ENCODE peak calls at places on chromosomes 7 and 10, in nine cellular contexts. One of them, this sample, is unnamed.

GRCh38 chr10:77587424-77587806 is 50.2 kb downstream of the KCNMA1 start:
- DNase-seq in AG04450: no peak
- DNase-seq in body of pancreas: no peak
- DNase-seq in heart right ventricle: no peak
- DNase-seq in prostate gland: no peak
- DNase-seq in fibroblast of mammary gland: no peak
- DNase-seq in neural progenitor cell: peak; percentile 15
- DNase-seq in endothelial cell of umbilical vein: no peak
- DNase-seq in IMR-90: no peak
- DNase-seq in this sample: no peak

GRCh38 chr7:45182856-45183710 is 25.5 kb downstream of the RAMP3 start:
- DNase-seq in AG04450: no peak
- DNase-seq in body of pancreas: peak; percentile 5
- DNase-seq in heart right ventricle: no peak
- DNase-seq in prostate gland: no peak
- DNase-seq in fibroblast of mammary gland: no peak
- DNase-seq in neural progenitor cell: no peak
- DNase-seq in endothelial cell of umbilical vein: no peak
- DNase-seq in IMR-90: no peak
- DNase-seq in this sample: no peak

GRCh38 chr10:19929466-19930140 is 113.4 kb downstream of the PLXDC2 start:
- DNase-seq in AG04450: peak; percentile 32
- DNase-seq in body of pancreas: no peak
- DNase-seq in heart right ventricle: no peak
- DNase-seq in prostate gland: no peak
- DNase-seq in fibroblast of mammary gland: peak; percentile 90
- DNase-seq in neural progenitor cell: no peak
- DNase-seq in endothelial cell of umbilical vein: peak; percentile 61
- DNase-seq in IMR-90: peak; percentile 77
- DNase-seq in this sample: peak; percentile 87

GRCh38 chr7:31545549-31545948 is 31.7 kb downstream of the ITPRID1 start:
- DNase-seq in AG04450: no peak
- DNase-seq in body of pancreas: no peak
- DNase-seq in heart right ventricle: no peak
- DNase-seq in prostate gland: no peak
- DNase-seq in fibroblast of mammary gland: no peak
- DNase-seq in neural progenitor cell: no peak
- DNase-seq in endothelial cell of umbilical vein: no peak
- DNase-seq in IMR-90: no peak
- DNase-seq in this sample: no peak

GRCh38 chr7:151062399-151063211 is 3.2 kb downstream of the SLC4A2 start:
- DNase-seq in AG04450: no peak
- DNase-seq in body of pancreas: peak; percentile 96
- DNase-seq in heart right ventricle: no peak
- DNase-seq in prostate gland: no peak
- DNase-seq in fibroblast of mammary gland: peak; percentile 75
- DNase-seq in neural progenitor cell: peak; percentile 88
- DNase-seq in endothelial cell of umbilical vein: no peak
- DNase-seq in IMR-90: peak; percentile 76
- DNase-seq in this sample: peak; percentile 78

GRCh38 chr10:36717118-36717517 is 408.3 kb upstream of the ANKRD30A start:
- DNase-seq in AG04450: no peak
- DNase-seq in body of pancreas: no peak
- DNase-seq in heart right ventricle: no peak
- DNase-seq in prostate gland: no peak
- DNase-seq in fibroblast of mammary gland: peak; percentile 11
- DNase-seq in neural progenitor cell: no peak
- DNase-seq in endothelial cell of umbilical vein: no peak
- DNase-seq in IMR-90: peak; percentile 23
- DNase-seq in this sample: no peak

GRCh38 chr7:48084727-48085432 is 4.2 kb upstream of the UPP1 start:
- DNase-seq in AG04450: peak; percentile 88
- DNase-seq in body of pancreas: no peak
- DNase-seq in heart right ventricle: peak; percentile 63
- DNase-seq in prostate gland: no peak
- DNase-seq in fibroblast of mammary gland: peak; percentile 99
- DNase-seq in neural progenitor cell: no peak
- DNase-seq in endothelial cell of umbilical vein: peak; percentile 90
- DNase-seq in IMR-90: peak; percentile 99
- DNase-seq in this sample: peak; percentile 98

GRCh38 chr7:126727930-126728331 is 524.8 kb downstream of the GRM8 start:
- DNase-seq in AG04450: no peak
- DNase-seq in body of pancreas: no peak
- DNase-seq in heart right ventricle: no peak
- DNase-seq in prostate gland: no peak
- DNase-seq in fibroblast of mammary gland: peak; percentile 17
- DNase-seq in neural progenitor cell: no peak
- DNase-seq in endothelial cell of umbilical vein: peak; percentile 44
- DNase-seq in IMR-90: no peak
- DNase-seq in this sample: peak; percentile 65

GRCh38 chr7:41045556-41046123 is 657.2 kb downstream of the INHBA start:
- DNase-seq in AG04450: no peak
- DNase-seq in body of pancreas: no peak
- DNase-seq in heart right ventricle: no peak
- DNase-seq in prostate gland: peak; percentile 77
- DNase-seq in fibroblast of mammary gland: no peak
- DNase-seq in neural progenitor cell: peak; percentile 19
- DNase-seq in endothelial cell of umbilical vein: peak; percentile 18
- DNase-seq in IMR-90: no peak
- DNase-seq in this sample: no peak

GRCh38 chr7:1104514-1105179 is 16.7 kb downstream of the GPER1 start:
- DNase-seq in AG04450: no peak
- DNase-seq in body of pancreas: no peak
- DNase-seq in heart right ventricle: no peak
- DNase-seq in prostate gland: no peak
- DNase-seq in fibroblast of mammary gland: no peak
- DNase-seq in neural progenitor cell: no peak
- DNase-seq in endothelial cell of umbilical vein: no peak
- DNase-seq in IMR-90: no peak
- DNase-seq in this sample: peak; percentile 61

GRCh38 chr10:32190890-32191491 is 134.8 kb upstream of the KIF5B start:
- DNase-seq in AG04450: no peak
- DNase-seq in body of pancreas: no peak
- DNase-seq in heart right ventricle: no peak
- DNase-seq in prostate gland: no peak
- DNase-seq in fibroblast of mammary gland: peak; percentile 47
- DNase-seq in neural progenitor cell: peak; percentile 26
- DNase-seq in endothelial cell of umbilical vein: peak; percentile 76
- DNase-seq in IMR-90: peak; percentile 36
- DNase-seq in this sample: peak; percentile 50

GRCh38 chr10:124291009-124291671 is 127.6 kb downstream of the OAT start:
- DNase-seq in AG04450: no peak
- DNase-seq in body of pancreas: no peak
- DNase-seq in heart right ventricle: no peak
- DNase-seq in prostate gland: no peak
- DNase-seq in fibroblast of mammary gland: no peak
- DNase-seq in neural progenitor cell: no peak
- DNase-seq in endothelial cell of umbilical vein: no peak
- DNase-seq in IMR-90: no peak
- DNase-seq in this sample: no peak

GRCh38 chr10:68010426-68010825 is 64.7 kb downstream of the HERC4 start:
- DNase-seq in AG04450: no peak
- DNase-seq in body of pancreas: no peak
- DNase-seq in heart right ventricle: no peak
- DNase-seq in prostate gland: no peak
- DNase-seq in fibroblast of mammary gland: no peak
- DNase-seq in neural progenitor cell: no peak
- DNase-seq in endothelial cell of umbilical vein: no peak
- DNase-seq in IMR-90: no peak
- DNase-seq in this sample: no peak

GRCh38 chr10:58326967-58327381 is 7.8 kb upstream of the UBE2D1 start:
- DNase-seq in AG04450: no peak
- DNase-seq in body of pancreas: no peak
- DNase-seq in heart right ventricle: peak; percentile 34
- DNase-seq in prostate gland: no peak
- DNase-seq in fibroblast of mammary gland: peak; percentile 83
- DNase-seq in neural progenitor cell: no peak
- DNase-seq in endothelial cell of umbilical vein: peak; percentile 4
- DNase-seq in IMR-90: peak; percentile 42
- DNase-seq in this sample: peak; percentile 48

GRCh38 chr10:97292097-97292861 is at the start of gene ARHGAP19:
- DNase-seq in AG04450: peak; percentile 95
- DNase-seq in body of pancreas: peak; percentile 96
- DNase-seq in heart right ventricle: peak; percentile 98
- DNase-seq in prostate gland: peak; percentile 97
- DNase-seq in fibroblast of mammary gland: peak; percentile 98
- DNase-seq in neural progenitor cell: peak; percentile 98
- DNase-seq in endothelial cell of umbilical vein: peak; percentile 99
- DNase-seq in IMR-90: peak; percentile 99
- DNase-seq in this sample: peak; percentile 99

GRCh38 chr7:107506683-107507339 is 37.0 kb downstream of the GPR22 start:
- DNase-seq in AG04450: no peak
- DNase-seq in body of pancreas: peak; percentile 79
- DNase-seq in heart right ventricle: peak; percentile 11
- DNase-seq in prostate gland: peak; percentile 63
- DNase-seq in fibroblast of mammary gland: peak; percentile 21
- DNase-seq in neural progenitor cell: no peak
- DNase-seq in endothelial cell of umbilical vein: peak; percentile 58
- DNase-seq in IMR-90: peak; percentile 2
- DNase-seq in this sample: peak; percentile 5

GRCh38 chr7:79880312-79880711 is 254.3 kb upstream of the GNAI1 start:
- DNase-seq in AG04450: no peak
- DNase-seq in body of pancreas: no peak
- DNase-seq in heart right ventricle: no peak
- DNase-seq in prostate gland: no peak
- DNase-seq in fibroblast of mammary gland: no peak
- DNase-seq in neural progenitor cell: peak; percentile 9
- DNase-seq in endothelial cell of umbilical vein: no peak
- DNase-seq in IMR-90: no peak
- DNase-seq in this sample: no peak

GRCh38 chr7:101362334-101363195 is at the start of gene COL26A1:
- DNase-seq in AG04450: no peak
- DNase-seq in body of pancreas: peak; percentile 50
- DNase-seq in heart right ventricle: peak; percentile 10
- DNase-seq in prostate gland: peak; percentile 38
- DNase-seq in fibroblast of mammary gland: no peak
- DNase-seq in neural progenitor cell: peak; percentile 83
- DNase-seq in endothelial cell of umbilical vein: no peak
- DNase-seq in IMR-90: no peak
- DNase-seq in this sample: no peak
- H3K4me3 ChIP-seq in AG04450: peak within 1 kb of the TSS; percentile 45
- H3K4me3 ChIP-seq in body of pancreas: peak within 1 kb of the TSS; percentile 33
- H3K4me3 ChIP-seq in heart right ventricle: peak within 1 kb of the TSS; percentile 49
- H3K4me3 ChIP-seq in prostate gland: peak within 1 kb of the TSS; percentile 39
- H3K4me3 ChIP-seq in fibroblast of mammary gland: no peak within 1 kb of the TSS
- H3K4me3 ChIP-seq in neural progenitor cell: peak within 1 kb of the TSS; percentile 89
- H3K4me3 ChIP-seq in endothelial cell of umbilical vein: peak within 1 kb of the TSS; percentile 34
- H3K4me3 ChIP-seq in IMR-90: peak within 1 kb of the TSS; percentile 33
- H3K4me3 ChIP-seq in this sample: peak within 1 kb of the TSS; percentile 18

DNA sequence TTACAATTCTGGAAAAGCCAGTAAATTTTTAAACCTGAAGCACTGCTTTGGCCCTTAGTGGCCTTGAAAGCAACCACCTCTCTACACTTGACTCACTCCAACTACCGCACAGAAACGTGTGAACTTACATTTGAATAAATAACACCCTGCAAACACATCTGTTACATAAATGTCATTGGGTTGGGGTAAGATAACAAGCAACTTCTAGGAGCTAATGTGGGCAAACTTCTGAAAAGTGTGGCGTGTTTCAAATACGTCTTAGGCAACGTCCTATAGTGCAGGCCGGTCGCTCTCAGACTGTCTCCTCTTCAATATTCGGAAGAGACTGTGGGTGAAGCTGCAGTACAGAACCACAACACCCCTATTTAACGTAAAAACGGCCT is 474 bp downstream of the ORC5 start:
- DNase-seq in AG04450: no peak
- DNase-seq in body of pancreas: peak; percentile 12
- DNase-seq in heart right ventricle: no peak
- DNase-seq in prostate gland: no peak
- DNase-seq in fibroblast of mammary gland: peak; percentile 28
- DNase-seq in neural progenitor cell: peak; percentile 9
- DNase-seq in endothelial cell of umbilical vein: peak; percentile 60
- DNase-seq in IMR-90: peak; percentile 12
- DNase-seq in this sample: peak; percentile 36
- TF ChIP-seq CTCF in AG04450: no peak
- TF ChIP-seq CTCF in body of pancreas: no peak
- TF ChIP-seq CTCF in heart right ventricle: no peak
- TF ChIP-seq CTCF in prostate gland: no peak
- TF ChIP-seq CTCF in fibroblast of mammary gland: no peak
- TF ChIP-seq CTCF in neural progenitor cell: no peak
- TF ChIP-seq CTCF in endothelial cell of umbilical vein: no peak
- TF ChIP-seq CTCF in IMR-90: no peak
- TF ChIP-seq CTCF in this sample: no peak

GRCh38 chr7:70693690-70694356 is 438.1 kb upstream of the GALNT17 start:
- DNase-seq in AG04450: no peak
- DNase-seq in body of pancreas: peak; percentile 59
- DNase-seq in heart right ventricle: peak; percentile 67
- DNase-seq in prostate gland: peak; percentile 74
- DNase-seq in fibroblast of mammary gland: peak; percentile 46
- DNase-seq in neural progenitor cell: peak; percentile 91
- DNase-seq in endothelial cell of umbilical vein: no peak
- DNase-seq in IMR-90: peak; percentile 44
- DNase-seq in this sample: peak; percentile 68
- H3K4me3 ChIP-seq in AG04450: peak overlapping the region; percentile 79
- H3K4me3 ChIP-seq in body of pancreas: no peak overlapping the region
- H3K4me3 ChIP-seq in heart right ventricle: peak overlapping the region; percentile 74
- H3K4me3 ChIP-seq in prostate gland: peak overlapping the region; percentile 84
- H3K4me3 ChIP-seq in fibroblast of mammary gland: peak overlapping the region; percentile 35
- H3K4me3 ChIP-seq in neural progenitor cell: peak overlapping the region; percentile 97
- H3K4me3 ChIP-seq in endothelial cell of umbilical vein: peak overlapping the region; percentile 25
- H3K4me3 ChIP-seq in IMR-90: peak overlapping the region; percentile 90
- H3K4me3 ChIP-seq in this sample: peak overlapping the region; percentile 93

GRCh38 chr7:100781255-100781654 is 46.1 kb downstream of the EPHB4 start:
- DNase-seq in AG04450: no peak
- DNase-seq in body of pancreas: no peak
- DNase-seq in heart right ventricle: no peak
- DNase-seq in prostate gland: no peak
- DNase-seq in fibroblast of mammary gland: no peak
- DNase-seq in neural progenitor cell: no peak
- DNase-seq in endothelial cell of umbilical vein: no peak
- DNase-seq in IMR-90: no peak
- DNase-seq in this sample: no peak
- TF ChIP-seq CTCF in AG04450: peak; percentile 17
- TF ChIP-seq CTCF in body of pancreas: no peak
- TF ChIP-seq CTCF in heart right ventricle: no peak
- TF ChIP-seq CTCF in prostate gland: no peak
- TF ChIP-seq CTCF in fibroblast of mammary gland: no peak
- TF ChIP-seq CTCF in neural progenitor cell: no peak
- TF ChIP-seq CTCF in endothelial cell of umbilical vein: no peak
- TF ChIP-seq CTCF in IMR-90: no peak
- TF ChIP-seq CTCF in this sample: no peak

GRCh38 chr10:84195044-84195830 is 900 bp downstream of the CDHR1 start:
- DNase-seq in AG04450: no peak
- DNase-seq in body of pancreas: no peak
- DNase-seq in heart right ventricle: no peak
- DNase-seq in prostate gland: no peak
- DNase-seq in fibroblast of mammary gland: no peak
- DNase-seq in neural progenitor cell: no peak
- DNase-seq in endothelial cell of umbilical vein: no peak
- DNase-seq in IMR-90: no peak
- DNase-seq in this sample: no peak
- H3K4me3 ChIP-seq in AG04450: no peak overlapping the region
- H3K4me3 ChIP-seq in body of pancreas: no peak overlapping the region
- H3K4me3 ChIP-seq in heart right ventricle: peak overlapping the region; percentile 47
- H3K4me3 ChIP-seq in prostate gland: peak overlapping the region; percentile 33
- H3K4me3 ChIP-seq in fibroblast of mammary gland: no peak overlapping the region
- H3K4me3 ChIP-seq in neural progenitor cell: peak overlapping the region; percentile 71
- H3K4me3 ChIP-seq in endothelial cell of umbilical vein: no peak overlapping the region
- H3K4me3 ChIP-seq in IMR-90: no peak overlapping the region
- H3K4me3 ChIP-seq in this sample: no peak overlapping the region

GRCh38 chr7:158413962-158414961 is 173.4 kb downstream of the PTPRN2 start:
- DNase-seq in AG04450: no peak
- DNase-seq in body of pancreas: no peak
- DNase-seq in heart right ventricle: no peak
- DNase-seq in prostate gland: no peak
- DNase-seq in fibroblast of mammary gland: peak; percentile 12
- DNase-seq in neural progenitor cell: peak; percentile 77
- DNase-seq in endothelial cell of umbilical vein: no peak
- DNase-seq in IMR-90: no peak
- DNase-seq in this sample: peak; percentile 1
- TF ChIP-seq CTCF in AG04450: no peak
- TF ChIP-seq CTCF in body of pancreas: no peak
- TF ChIP-seq CTCF in heart right ventricle: no peak
- TF ChIP-seq CTCF in prostate gland: no peak
- TF ChIP-seq CTCF in fibroblast of mammary gland: no peak
- TF ChIP-seq CTCF in neural progenitor cell: peak; percentile 44
- TF ChIP-seq CTCF in endothelial cell of umbilical vein: no peak
- TF ChIP-seq CTCF in IMR-90: no peak
- TF ChIP-seq CTCF in this sample: no peak